ENCODE peak calls at places on chromosome 12, in five cellular contexts. One of them, this sample, is unnamed.

GRCh38 chr12:22334696-22335290 is at the start of gene ST8SIA1:
- DNase-seq in body of pancreas: peak; percentile 23
- DNase-seq in HepG2: peak; percentile 7
- DNase-seq in spleen: peak; percentile 84
- DNase-seq in GM12878: no peak
- DNase-seq in this sample: peak; percentile 82

GRCh38 chr12:94208433-94208921 is 60.1 kb downstream of the PLXNC1 start:
- DNase-seq in spleen: no peak
- DNase-seq in HepG2: no peak
- DNase-seq in GM12878: no peak
- DNase-seq in body of pancreas: no peak
- DNase-seq in this sample: no peak

GRCh38 chr12:64532734-64533351 is 77.5 kb upstream of the RASSF3 start:
- DNase-seq in HepG2: no peak
- DNase-seq in GM12878: no peak
- DNase-seq in spleen: no peak
- DNase-seq in body of pancreas: no peak
- DNase-seq in this sample: no peak

GRCh38 chr12:115870527-115870926 is 407.0 kb downstream of the MED13L start:
- DNase-seq in body of pancreas: no peak
- DNase-seq in HepG2: no peak
- DNase-seq in spleen: no peak
- DNase-seq in GM12878: no peak
- DNase-seq in this sample: no peak

GRCh38 chr12:6295187-6295811 is 15.2 kb upstream of the PLEKHG6 start:
- DNase-seq in body of pancreas: peak; percentile 63
- DNase-seq in spleen: no peak
- DNase-seq in GM12878: no peak
- DNase-seq in HepG2: peak; percentile 98
- DNase-seq in this sample: peak; percentile 51

GRCh38 chr12:10067942-10068341 is 30.8 kb downstream of the CLEC1A start:
- DNase-seq in body of pancreas: no peak
- DNase-seq in GM12878: no peak
- DNase-seq in spleen: no peak
- DNase-seq in HepG2: no peak
- DNase-seq in this sample: no peak

GRCh38 chr12:75727577-75727976 is 216.2 kb upstream of the KRR1 start:
- DNase-seq in spleen: no peak
- DNase-seq in GM12878: no peak
- DNase-seq in body of pancreas: no peak
- DNase-seq in HepG2: peak; percentile 18
- DNase-seq in this sample: no peak

GRCh38 chr12:51351913-51352532 is 5.5 kb upstream of the CELA1 start:
- DNase-seq in HepG2: peak; percentile 30
- DNase-seq in body of pancreas: peak; percentile 77
- DNase-seq in spleen: no peak
- DNase-seq in GM12878: no peak
- DNase-seq in this sample: no peak

GRCh38 chr12:70443274-70443673 is 77.2 kb downstream of the KCNMB4 start:
- DNase-seq in GM12878: no peak
- DNase-seq in HepG2: no peak
- DNase-seq in body of pancreas: no peak
- DNase-seq in spleen: no peak
- DNase-seq in this sample: no peak

GRCh38 chr12:112862570-112863137 is 44.1 kb upstream of the OAS1 start:
- DNase-seq in spleen: no peak
- DNase-seq in GM12878: no peak
- DNase-seq in HepG2: no peak
- DNase-seq in body of pancreas: no peak
- DNase-seq in this sample: no peak

GRCh38 chr12:122951406-122951805 is 14.9 kb downstream of the ABCB9 start:
- DNase-seq in GM12878: no peak
- DNase-seq in HepG2: peak; percentile 38
- DNase-seq in spleen: no peak
- DNase-seq in body of pancreas: no peak
- DNase-seq in this sample: no peak

GRCh38 chr12:32921397-32921796 is 24.8 kb upstream of the PKP2 start:
- DNase-seq in spleen: no peak
- DNase-seq in HepG2: no peak
- DNase-seq in body of pancreas: no peak
- DNase-seq in GM12878: no peak
- DNase-seq in this sample: no peak

GRCh38 chr12:91926810-91927209 is 218.8 kb downstream of the BTG1 start:
- DNase-seq in body of pancreas: no peak
- DNase-seq in GM12878: no peak
- DNase-seq in spleen: no peak
- DNase-seq in HepG2: peak; percentile 23
- DNase-seq in this sample: no peak

GRCh38 chr12:98154850-98155249 is 360.5 kb upstream of the TMPO start:
- DNase-seq in HepG2: peak; percentile 9
- DNase-seq in spleen: no peak
- DNase-seq in body of pancreas: no peak
- DNase-seq in GM12878: no peak
- DNase-seq in this sample: no peak

GRCh38 chr12:22256634-22257033 is 77.9 kb downstream of the ST8SIA1 start:
- DNase-seq in spleen: no peak
- DNase-seq in GM12878: no peak
- DNase-seq in HepG2: no peak
- DNase-seq in body of pancreas: no peak
- DNase-seq in this sample: no peak

GRCh38 chr12:67541625-67541991 is 106.9 kb upstream of the DYRK2 start:
- DNase-seq in spleen: no peak
- DNase-seq in HepG2: no peak
- DNase-seq in body of pancreas: no peak
- DNase-seq in GM12878: no peak
- DNase-seq in this sample: no peak

GRCh38 chr12:12804432-12804886 is 8.7 kb upstream of the DDX47 start:
- DNase-seq in GM12878: no peak
- DNase-seq in spleen: no peak
- DNase-seq in body of pancreas: no peak
- DNase-seq in HepG2: peak; percentile 36
- DNase-seq in this sample: no peak

GRCh38 chr12:108457734-108458361 is 57.2 kb upstream of the FICD start:
- DNase-seq in GM12878: no peak
- DNase-seq in spleen: no peak
- DNase-seq in HepG2: no peak
- DNase-seq in body of pancreas: no peak
- DNase-seq in this sample: no peak

GRCh38 chr12:18045446-18046001 is 44.5 kb downstream of the RERGL start:
- DNase-seq in GM12878: no peak
- DNase-seq in HepG2: no peak
- DNase-seq in spleen: no peak
- DNase-seq in body of pancreas: no peak
- DNase-seq in this sample: no peak

GRCh38 chr12:32820376-32820931 is 64.8 kb upstream of the YARS2 start:
- DNase-seq in HepG2: no peak
- DNase-seq in spleen: no peak
- DNase-seq in GM12878: no peak
- DNase-seq in body of pancreas: no peak
- DNase-seq in this sample: no peak

GRCh38 chr12:54286042-54286931 is 5.8 kb downstream of the HNRNPA1 start:
- DNase-seq in GM12878: no peak
- DNase-seq in HepG2: no peak
- DNase-seq in body of pancreas: no peak
- DNase-seq in spleen: no peak
- DNase-seq in this sample: no peak

GRCh38 chr12:102769323-102769916 is 147.6 kb downstream of the PAH start:
- DNase-seq in body of pancreas: peak; percentile 52
- DNase-seq in GM12878: peak; percentile 40
- DNase-seq in HepG2: peak; percentile 34
- DNase-seq in spleen: no peak
- DNase-seq in this sample: peak; percentile 76

GRCh38 chr12:115752151-115752550 is 525.3 kb downstream of the MED13L start:
- DNase-seq in spleen: no peak
- DNase-seq in body of pancreas: no peak
- DNase-seq in HepG2: no peak
- DNase-seq in GM12878: no peak
- DNase-seq in this sample: no peak

DNA sequence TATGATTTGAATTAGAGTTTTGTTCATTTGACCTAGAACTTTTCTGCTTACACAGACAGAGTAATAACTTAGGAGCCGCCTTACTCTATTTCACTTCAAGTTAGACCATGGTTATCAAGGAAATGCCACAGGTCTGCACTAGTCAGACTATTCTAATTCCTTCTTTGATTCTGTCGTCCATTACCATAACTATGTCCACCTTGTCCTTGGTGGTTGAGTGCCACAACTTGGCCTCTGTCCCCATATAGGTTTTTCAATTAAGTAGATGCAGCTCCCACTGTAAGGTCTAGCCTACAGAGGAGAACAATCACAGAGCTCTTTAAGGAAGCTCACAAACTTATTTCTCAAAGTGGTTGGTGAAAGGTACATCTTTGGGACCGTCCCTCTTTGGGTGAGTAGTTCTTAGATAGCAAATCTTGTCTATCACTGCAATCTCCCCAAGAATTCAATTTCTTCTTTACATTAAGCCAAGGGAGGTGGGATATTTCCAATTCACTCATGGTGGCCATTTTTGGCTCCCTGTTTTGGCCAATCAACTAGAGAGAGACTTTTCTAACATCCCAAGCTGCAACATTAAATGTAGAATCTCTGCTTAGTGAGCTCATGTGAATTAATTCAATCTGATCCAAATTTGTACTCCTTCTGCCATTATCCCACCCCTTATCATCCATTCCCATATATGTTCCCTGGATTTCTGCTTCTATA is 434.6 kb downstream of the ADAMTS20 start:
- DNase-seq in body of pancreas: no peak
- DNase-seq in spleen: no peak
- DNase-seq in HepG2: no peak
- DNase-seq in GM12878: no peak
- DNase-seq in this sample: no peak
- TF ChIP-seq POLR2A in body of pancreas: no peak
- TF ChIP-seq POLR2A in spleen: no peak
- TF ChIP-seq POLR2A in HepG2: no peak
- TF ChIP-seq POLR2A in GM12878: no peak
- TF ChIP-seq POLR2A in this sample: no peak

DNA sequence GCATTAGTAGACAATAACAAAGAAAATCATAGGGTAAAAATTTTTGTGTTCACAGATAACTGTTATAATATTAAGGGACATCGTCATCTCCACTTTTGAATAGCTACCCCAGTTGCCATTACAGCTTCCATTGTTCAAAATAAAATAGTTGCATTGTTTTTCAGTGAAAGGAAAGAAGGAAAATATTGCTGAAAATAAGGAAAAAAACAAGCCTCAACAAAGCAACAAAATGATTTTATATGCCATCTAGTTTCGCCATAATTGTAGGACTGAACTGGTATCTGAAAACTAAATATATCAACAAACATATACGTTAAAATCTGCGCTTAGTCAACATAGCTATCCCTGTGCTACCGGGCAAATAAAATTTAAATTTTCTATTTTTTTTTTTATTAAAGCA is 3.3 kb downstream of the CDK17 start:
- DNase-seq in HepG2: no peak
- DNase-seq in GM12878: no peak
- DNase-seq in spleen: no peak
- DNase-seq in body of pancreas: no peak
- DNase-seq in this sample: no peak
- H3K27ac ChIP-seq in HepG2: no peak overlapping the region
- H3K27ac ChIP-seq in GM12878: no peak overlapping the region
- H3K27ac ChIP-seq in spleen: no peak overlapping the region
- H3K27ac ChIP-seq in body of pancreas: no peak overlapping the region
- H3K27ac ChIP-seq in this sample: peak overlapping the region; percentile 98

GRCh38 chr12:55720894-55721444 is 776 bp downstream of the RDH5 start:
- DNase-seq in body of pancreas: peak; percentile 65
- DNase-seq in HepG2: peak; percentile 55
- DNase-seq in GM12878: no peak
- DNase-seq in spleen: peak; percentile 76
- DNase-seq in this sample: peak; percentile 95

GRCh38 chr12:55719371-55719770 is 822 bp upstream of the RDH5 start:
- DNase-seq in spleen: peak; percentile 50
- DNase-seq in HepG2: no peak
- DNase-seq in GM12878: no peak
- DNase-seq in body of pancreas: no peak
- DNase-seq in this sample: no peak

GRCh38 chr12:55718650-55719275 is 1.4 kb upstream of the RDH5 start:
- DNase-seq in HepG2: no peak
- DNase-seq in spleen: peak; percentile 47
- DNase-seq in GM12878: no peak
- DNase-seq in body of pancreas: no peak
- DNase-seq in this sample: no peak

GRCh38 chr12:55721601-55722213 is 1.5 kb downstream of the RDH5 start:
- DNase-seq in GM12878: no peak
- DNase-seq in HepG2: no peak
- DNase-seq in spleen: peak; percentile 74
- DNase-seq in body of pancreas: no peak
- DNase-seq in this sample: no peak

DNA sequence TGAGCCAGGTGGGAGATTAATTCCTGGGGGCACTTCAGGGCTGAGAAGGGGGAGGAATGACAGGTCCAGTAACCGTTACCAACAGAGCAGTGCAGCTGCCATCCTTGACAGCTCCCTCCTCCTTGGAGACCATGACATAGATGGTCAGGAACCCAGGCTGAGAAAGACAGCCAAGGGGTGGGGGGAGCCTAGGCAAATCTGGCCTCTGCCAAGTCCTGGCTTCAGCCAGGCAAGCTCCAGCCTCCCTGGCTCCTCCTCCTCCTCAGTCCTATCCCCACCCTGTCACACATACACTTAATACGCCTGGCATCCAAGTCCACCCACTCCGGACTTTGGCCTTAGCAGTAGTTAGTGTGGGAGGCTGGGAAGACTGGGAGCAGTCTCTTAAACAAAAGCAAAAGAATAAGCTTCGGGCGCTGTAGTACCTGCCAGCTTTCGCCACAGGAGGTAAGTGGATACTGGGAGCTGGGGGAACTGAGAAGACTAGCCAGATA is at the start of gene RDH5:
- DNase-seq in body of pancreas: peak; percentile 83
- DNase-seq in HepG2: peak; percentile 83
- DNase-seq in spleen: peak; percentile 65
- DNase-seq in GM12878: no peak
- DNase-seq in this sample: peak; percentile 93
- TF ChIP-seq POLR2A in body of pancreas: peak; percentile 78
- TF ChIP-seq POLR2A in HepG2: no peak
- TF ChIP-seq POLR2A in spleen: no peak
- TF ChIP-seq POLR2A in GM12878: no peak
- TF ChIP-seq POLR2A in this sample: peak; percentile 72

DNA sequence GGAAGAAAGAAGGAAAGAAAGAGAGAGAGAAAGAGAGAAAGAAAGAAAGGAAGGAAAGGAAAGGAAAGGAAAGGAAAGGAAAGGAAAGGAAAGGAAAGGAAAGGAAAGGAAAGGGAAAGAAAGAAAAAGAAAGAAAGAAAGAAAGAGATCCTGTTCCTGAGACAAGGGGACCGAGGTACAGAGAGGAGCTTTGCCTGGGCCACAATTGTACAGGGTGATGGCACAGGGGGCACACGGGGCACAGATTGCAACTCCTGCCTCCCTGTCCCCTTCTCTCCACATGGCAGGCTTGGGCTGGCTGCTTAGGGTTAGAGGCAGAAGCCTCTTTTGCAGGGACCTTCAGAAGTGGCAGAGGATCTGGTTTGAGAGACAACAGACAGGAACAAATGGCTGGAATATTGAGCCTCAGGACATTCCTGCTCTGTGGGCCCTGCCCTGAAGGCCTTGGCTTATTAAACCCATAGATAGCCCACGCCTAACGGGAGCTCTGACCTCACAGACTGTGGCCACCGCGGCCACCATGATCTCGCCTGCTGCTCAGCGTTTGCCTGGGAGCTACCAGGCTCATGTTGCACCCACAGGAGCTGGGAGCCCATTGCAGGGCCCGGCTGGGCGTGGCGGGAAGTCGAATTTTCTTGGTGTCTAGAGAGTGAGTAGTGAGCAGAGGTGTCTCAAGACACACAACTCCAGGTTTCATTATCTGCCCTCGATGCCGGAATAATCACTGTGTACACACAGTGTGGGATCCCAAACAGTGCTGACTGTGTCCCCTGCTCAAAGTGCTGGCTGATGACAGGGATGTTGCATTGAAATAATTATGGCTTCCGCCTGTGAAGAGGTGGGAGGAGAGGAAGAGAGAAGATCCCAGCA is 147.9 kb upstream of the NCOR2 start:
- DNase-seq in GM12878: no peak
- DNase-seq in body of pancreas: no peak
- DNase-seq in spleen: no peak
- DNase-seq in HepG2: no peak
- DNase-seq in this sample: no peak
- H3K27ac ChIP-seq in GM12878: no peak overlapping the region
- H3K27ac ChIP-seq in body of pancreas: no peak overlapping the region
- H3K27ac ChIP-seq in spleen: no peak overlapping the region
- H3K27ac ChIP-seq in HepG2: no peak overlapping the region
- H3K27ac ChIP-seq in this sample: no peak overlapping the region